ENCODE peak calls at places on chromosomes 2 and 18, in four cellular contexts. D is mammary epithelial cell, L is H9, G is H1. M is an unnamed sample. For H3K9me3 and H3K27me3, the result is how much of the 10 kb centered on the place peaks cover.

GRCh38 chr2:223602972-223603371 is 811 bp upstream of the SCG2 start:
- DNase-seq in D (no peak), L (no peak), G (no peak), M (no peak)

GRCh38 chr2:80496770-80497169 is 192.2 kb upstream of the LRRTM1 start:
- DNase-seq in D (peak), L (no peak), G (no peak), M (no peak)

GRCh38 chr2:216829533-216829932 is 30.3 kb downstream of the TNP1 start:
- DNase-seq in D (peak), L (no peak), G (no peak), M (no peak)

GRCh38 chr2:42567389-42567788 is 1.0 kb upstream of the MTA3 start:
- DNase-seq in D (no peak), L (no peak), G (no peak), M (no peak)

GRCh38 chr2:39118786-39119499 is 1.9 kb downstream of the SOS1 start:
- DNase-seq in D (peak), L (no peak), G (no peak), M (no peak)

GRCh38 chr2:6417050-6417449 is 448.7 kb downstream of the CMPK2 start:
- DNase-seq in D (no peak), L (no peak), G (no peak), M (no peak)

GRCh38 chr18:6414118-6414722 is 491 bp downstream of the L3MBTL4 start:
- DNase-seq in D (peak), L (peak), G (no peak), M (no peak)

GRCh38 chr2:209463835-209464234 is 40.0 kb downstream of the MAP2 start:
- DNase-seq in D (peak), L (no peak), G (no peak), M (no peak)

GRCh38 chr18:42038936-42039335 is 83.9 kb downstream of the PIK3C3 start:
- DNase-seq in D (peak), L (no peak), G (no peak), M (no peak)

GRCh38 chr2:20400306-20400705 is 46.6 kb upstream of the RHOB start:
- DNase-seq in D (no peak), L (no peak), G (no peak), M (no peak)

GRCh38 chr18:57921708-57922107 is 118.6 kb upstream of the ATP8B1 start:
- DNase-seq in D (peak), L (no peak), G (no peak), M (no peak)

GRCh38 chr2:162197095-162197825 is 45.2 kb upstream of the GCG start:
- DNase-seq in D (no peak), L (no peak), G (no peak), M (no peak)

GRCh38 chr2:124763611-124764010 is 738.5 kb downstream of the CNTNAP5 start:
- DNase-seq in D (no peak), L (no peak), G (no peak), M (no peak)

GRCh38 chr2:46193855-46194254 is 103.4 kb upstream of the EPAS1 start:
- DNase-seq in D (no peak), L (no peak), G (no peak), M (no peak)

GRCh38 chr2:235000426-235001236 is 48.8 kb downstream of the SH3BP4 start:
- DNase-seq in D (no peak), L (no peak), G (no peak), M (peak)

GRCh38 chr2:78202366-78202765 is 680.2 kb upstream of the LRRTM4 start:
- DNase-seq in D (no peak), L (no peak), G (no peak), M (no peak)
- H3K9me3 ChIP-seq in D (under half), L (under half), G (under half), M (under half)

DNA sequence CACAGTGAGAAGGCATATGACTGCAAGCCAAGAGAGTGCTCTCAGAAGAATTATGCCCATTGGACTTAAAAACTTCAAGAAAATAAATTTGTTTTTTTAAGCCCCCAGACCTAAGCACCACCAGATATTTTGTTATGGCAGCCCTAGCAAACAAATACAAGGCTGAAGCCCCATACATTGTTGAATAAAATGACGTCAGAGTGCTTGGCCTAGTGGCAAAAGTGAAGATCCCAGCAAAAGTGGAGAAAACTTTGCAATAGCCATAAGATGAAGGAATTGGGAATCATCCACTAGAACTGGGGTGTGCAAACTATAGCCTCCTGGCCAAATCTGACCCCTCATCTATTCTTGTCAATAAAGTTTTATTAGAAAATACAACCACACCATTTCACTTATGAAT is 517.5 kb downstream of the IRS1 start:
- DNase-seq in D (no peak), L (no peak), G (no peak), M (no peak)
- H3K27me3 ChIP-seq in D (under half), L (under half), G (under half), M (under half)

GRCh38 chr2:238409341-238410200 is 17.2 kb upstream of the ASB1 start:
- DNase-seq in D (no peak), L (no peak), G (no peak), M (no peak)
- H3K9me3 ChIP-seq in D (under half), L (under half), G (under half), M (under half)

DNA sequence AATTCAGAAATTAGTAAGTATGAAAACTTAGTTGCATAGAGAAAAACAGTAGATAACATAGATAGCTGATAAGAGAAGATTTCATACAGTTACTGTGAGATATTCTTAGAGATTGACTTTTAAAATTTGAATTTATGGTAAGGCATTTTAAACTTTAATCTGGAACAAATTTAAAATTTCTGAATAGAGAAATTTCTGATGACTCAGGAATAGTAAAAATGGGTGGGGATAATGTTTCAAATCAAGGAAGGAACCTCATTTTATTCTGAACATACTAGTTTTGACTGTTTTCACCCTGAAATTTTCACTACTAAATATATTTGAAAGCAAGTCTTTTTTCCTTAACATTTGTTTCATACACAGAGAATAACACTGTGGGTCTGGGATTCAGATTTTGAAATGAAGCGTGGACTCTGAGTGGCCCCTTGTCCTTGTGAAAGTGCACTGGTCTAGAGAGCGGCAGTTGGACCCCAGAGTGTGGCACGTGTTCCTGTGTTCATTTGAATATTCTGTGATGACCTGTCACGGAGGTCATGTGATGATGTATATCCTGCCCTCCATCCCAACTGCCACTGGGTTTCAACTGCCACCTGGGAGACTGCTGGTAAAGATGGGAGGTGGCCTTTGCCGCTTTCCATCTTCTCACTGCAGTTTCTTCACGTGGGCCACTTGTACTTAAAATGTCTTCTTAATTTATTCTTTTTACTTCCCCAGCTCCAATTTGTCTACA is 38.5 kb upstream of the RAB6D start:
- DNase-seq in D (no peak), L (no peak), G (no peak), M (no peak)
- H3K27me3 ChIP-seq in D (under half), L (under half), G (under half), M (under half)

GRCh38 chr2:211948932-211949331 is 589.7 kb downstream of the ERBB4 start:
- DNase-seq in D (no peak), L (no peak), G (no peak), M (no peak)

GRCh38 chr2:211942153-211942552 is 596.4 kb downstream of the ERBB4 start:
- DNase-seq in D (no peak), L (no peak), G (no peak), M (no peak)

GRCh38 chr2:211941359-211941758 is 597.2 kb downstream of the ERBB4 start:
- DNase-seq in D (no peak), L (no peak), G (no peak), M (no peak)

GRCh38 chr2:211946960-211947359 is 591.6 kb downstream of the ERBB4 start:
- DNase-seq in D (no peak), L (no peak), G (no peak), M (no peak)

GRCh38 chr2:211944572-211944971 is 594.0 kb downstream of the ERBB4 start:
- DNase-seq in D (no peak), L (peak), G (no peak), M (no peak)
- H3K9me3 ChIP-seq in D (under half), L (under half), G (under half), M (under half)

DNA sequence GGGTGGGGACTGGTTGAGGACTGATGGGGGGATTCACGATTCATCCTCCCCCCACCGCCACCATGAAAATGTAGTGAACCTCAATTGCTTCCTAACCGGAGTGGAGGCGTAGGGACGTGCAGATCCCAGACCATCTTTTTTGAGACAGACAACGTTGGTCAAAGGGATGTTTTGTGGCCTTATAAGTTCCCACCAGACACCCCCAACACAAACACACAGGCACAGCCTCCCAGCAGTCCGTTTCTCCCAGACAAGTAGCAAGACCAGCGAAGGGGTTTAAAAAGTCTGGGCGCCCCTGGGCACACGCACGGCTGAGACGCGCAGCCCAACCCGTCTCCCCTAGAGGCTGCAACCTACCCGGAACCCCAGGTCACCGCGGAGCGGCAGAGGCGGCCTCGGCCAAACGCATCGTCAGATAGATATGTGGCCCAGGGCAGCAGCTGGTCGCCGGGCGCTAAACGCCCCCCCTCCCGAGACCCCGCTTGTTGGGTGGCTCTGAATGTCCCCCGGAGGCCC is 1.3 kb downstream of the GBX2 start:
- DNase-seq in D (no peak), L (no peak), G (no peak), M (no peak)
- H3K27me3 ChIP-seq in D (half or more), L (half or more), G (half or more), M (under half)

DNA sequence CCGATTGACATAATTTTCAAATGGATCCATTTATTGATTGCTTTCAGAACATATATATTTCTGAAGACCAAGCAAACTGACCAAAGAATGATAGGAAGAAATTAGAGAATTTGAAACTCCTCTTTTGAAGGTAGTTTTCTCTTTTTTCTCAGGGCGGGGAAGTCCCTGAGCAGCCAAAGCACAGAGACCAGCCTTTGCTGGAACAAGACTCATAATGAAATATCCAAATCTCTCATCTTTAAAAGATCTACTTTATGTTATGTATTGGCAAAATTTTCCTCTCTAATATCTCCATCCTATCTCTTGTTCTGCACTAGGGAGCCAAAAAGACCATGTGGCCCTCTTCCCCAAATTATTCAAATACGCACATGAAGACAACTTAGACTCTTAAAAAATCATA is 379.0 kb upstream of the TCF4 start:
- DNase-seq in D (no peak), L (no peak), G (no peak), M (no peak)
- H3K9me3 ChIP-seq in D (under half), L (under half), G (under half), M (under half)

GRCh38 chr2:241532733-241533601 is 24.6 kb upstream of the STK25 start:
- DNase-seq in D (no peak), L (no peak), G (no peak), M (no peak)
- H3K27me3 ChIP-seq in D (under half), L (under half), G (under half), M (under half)

GRCh38 chr2:51601706-51602105 is 569.8 kb upstream of the NRXN1 start:
- DNase-seq in D (no peak), L (no peak), G (no peak), M (no peak)
- H3K9me3 ChIP-seq in D (under half), L (under half), G (under half), M (under half)

M was measured in Caco-2.